ENCODE peak calls at places on chromosome 5, in seven cellular contexts. J is Panc1, U is GM23338, S is K562, L is SK-N-SH, X is HCT116, Z is A549. B is an unnamed sample.

GRCh38 chr5:118726891-118727290 is 261.5 kb downstream of the DTWD2 start:
- DNase-seq in J (no peak), U (no peak), X (no peak), S (no peak), Z (no peak), L (no peak), B (no peak)

GRCh38 chr5:76590027-76590426 is 33.2 kb downstream of the F2RL2 start:
- DNase-seq in J (no peak), Z (no peak), L (no peak), S (no peak), X (no peak), U (no peak), B (no peak)

GRCh38 chr5:73544429-73545402 is 20.7 kb downstream of the ANKRA2 start:
- DNase-seq in X (no peak), S (no peak), J (no peak), U (no peak), L (peak), Z (no peak), B (no peak)

GRCh38 chr5:39783756-39784421 is 359.1 kb upstream of the DAB2 start:
- DNase-seq in J (no peak), U (no peak), Z (no peak), L (no peak), X (no peak), S (no peak), B (no peak)

GRCh38 chr5:21817668-21818419 is 1035.3 kb downstream of the CDH12 start:
- DNase-seq in Z (no peak), U (peak), J (no peak), L (no peak), X (no peak), S (no peak), B (no peak)

GRCh38 chr5:116650964-116651363 is 76.3 kb upstream of the SEMA6A start:
- DNase-seq in J (no peak), Z (no peak), S (no peak), U (no peak), X (no peak), L (no peak), B (no peak)

GRCh38 chr5:6718161-6718681 is 5.0 kb downstream of the TENT4A start:
- DNase-seq in J (no peak), Z (no peak), X (no peak), L (no peak), U (no peak), S (no peak), B (no peak)

GRCh38 chr5:127562252-127562651 is 44.8 kb downstream of the PRRC1 start:
- DNase-seq in S (no peak), L (peak), Z (no peak), J (no peak), U (peak), X (no peak), B (peak)

GRCh38 chr5:118611332-118611945 is 376.9 kb downstream of the DTWD2 start:
- DNase-seq in Z (peak), X (peak), J (peak), S (peak), U (peak), L (peak), B (no peak)

GRCh38 chr5:64854855-64855254 is 86.1 kb downstream of the CWC27 start:
- DNase-seq in U (no peak), J (no peak), L (no peak), Z (no peak), X (no peak), S (no peak), B (no peak)

GRCh38 chr5:36370073-36370472 is 68.4 kb upstream of the RANBP3L start:
- DNase-seq in J (no peak), S (no peak), X (no peak), U (no peak), L (no peak), Z (no peak), B (no peak)

GRCh38 chr5:145324767-145325479 is 510.2 kb downstream of the PRELID2 start:
- DNase-seq in X (no peak), S (no peak), L (no peak), J (no peak), Z (no peak), U (no peak), B (no peak)

DNA sequence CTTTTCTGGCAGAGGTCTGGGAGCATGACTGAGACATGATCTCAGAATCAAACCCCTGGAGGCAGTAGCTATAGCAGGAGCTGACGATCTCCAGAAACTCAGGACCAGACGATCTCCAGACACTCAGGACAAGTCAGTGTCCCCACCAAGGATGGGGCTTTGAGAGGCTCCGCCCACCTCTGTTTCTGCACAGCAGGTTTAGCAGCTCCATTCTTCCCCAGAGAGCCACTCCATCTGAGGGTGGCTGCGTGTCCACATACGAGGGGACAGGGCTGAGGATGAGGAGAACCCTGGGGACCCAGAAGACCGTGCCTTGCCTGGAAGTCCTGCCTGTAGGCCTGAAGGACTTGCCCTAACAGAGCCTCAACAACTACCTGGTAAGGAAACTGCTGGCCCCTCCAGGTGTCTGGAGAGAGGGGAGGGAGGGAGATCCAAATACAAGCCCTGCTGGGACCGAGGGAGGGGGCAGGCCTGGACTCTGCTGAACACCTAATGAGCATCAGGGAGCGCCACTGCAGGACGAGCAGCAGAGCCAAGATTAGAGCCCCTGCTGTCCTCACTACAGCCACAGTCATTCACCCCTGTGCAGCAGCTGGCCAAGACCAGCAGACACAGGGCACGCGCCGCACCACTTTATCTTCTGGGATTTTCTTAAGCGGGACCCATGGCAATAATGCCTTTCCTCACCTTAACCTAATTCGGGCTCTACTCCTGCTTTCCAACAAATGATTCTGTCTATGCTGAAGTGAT is at the start of gene GABRP:
- DNase-seq in L (peak), J (no peak), U (no peak), Z (no peak), S (no peak), X (no peak), B (no peak)
- H3K27ac ChIP-seq in L (no peak), J (no peak), U (no peak), Z (no peak), S (no peak), X (no peak), B (no peak)

GRCh38 chr5:60161340-60161934 is 267.9 kb upstream of the PDE4D start:
- DNase-seq in J (peak), U (peak), L (peak), Z (peak), S (no peak), X (peak), B (no peak)
- TF ChIP-seq REST in J (no peak), U (no peak), L (no peak), Z (no peak), S (no peak), X (no peak), B (no peak)

DNA sequence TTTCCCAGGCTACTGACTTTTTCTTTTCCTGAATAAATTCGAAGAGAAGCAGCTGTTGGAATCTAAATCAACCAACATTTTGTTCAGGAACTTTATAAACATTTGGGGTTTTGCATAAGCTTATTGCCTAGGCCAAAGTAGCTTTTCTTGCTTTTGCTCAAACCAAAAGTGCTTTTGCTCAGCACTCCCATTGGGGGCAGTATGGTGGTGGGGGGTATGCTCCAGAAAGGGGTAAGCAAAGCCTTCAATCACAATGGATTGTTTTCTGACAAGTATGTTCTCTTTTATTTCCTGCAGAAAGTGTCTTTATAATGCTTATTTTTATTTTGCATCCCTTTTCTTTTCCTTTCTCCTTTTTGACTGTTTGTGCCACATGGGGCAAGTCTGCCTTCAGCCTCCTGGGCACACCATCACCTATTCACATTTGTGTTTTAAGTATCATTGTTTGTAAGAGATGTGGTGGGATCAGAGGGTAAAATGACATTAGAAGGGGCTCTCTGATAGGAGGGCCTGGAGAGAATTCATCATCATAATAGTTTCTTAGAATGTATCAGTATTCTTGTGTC is 86.0 kb downstream of the PRDM6 start:
- DNase-seq in X (no peak), J (no peak), S (no peak), Z (no peak), L (no peak), U (peak), B (no peak)
- TF ChIP-seq CTCF in X (peak), J (no peak), S (peak), Z (no peak), L (no peak), U (peak), B (no peak)

DNA sequence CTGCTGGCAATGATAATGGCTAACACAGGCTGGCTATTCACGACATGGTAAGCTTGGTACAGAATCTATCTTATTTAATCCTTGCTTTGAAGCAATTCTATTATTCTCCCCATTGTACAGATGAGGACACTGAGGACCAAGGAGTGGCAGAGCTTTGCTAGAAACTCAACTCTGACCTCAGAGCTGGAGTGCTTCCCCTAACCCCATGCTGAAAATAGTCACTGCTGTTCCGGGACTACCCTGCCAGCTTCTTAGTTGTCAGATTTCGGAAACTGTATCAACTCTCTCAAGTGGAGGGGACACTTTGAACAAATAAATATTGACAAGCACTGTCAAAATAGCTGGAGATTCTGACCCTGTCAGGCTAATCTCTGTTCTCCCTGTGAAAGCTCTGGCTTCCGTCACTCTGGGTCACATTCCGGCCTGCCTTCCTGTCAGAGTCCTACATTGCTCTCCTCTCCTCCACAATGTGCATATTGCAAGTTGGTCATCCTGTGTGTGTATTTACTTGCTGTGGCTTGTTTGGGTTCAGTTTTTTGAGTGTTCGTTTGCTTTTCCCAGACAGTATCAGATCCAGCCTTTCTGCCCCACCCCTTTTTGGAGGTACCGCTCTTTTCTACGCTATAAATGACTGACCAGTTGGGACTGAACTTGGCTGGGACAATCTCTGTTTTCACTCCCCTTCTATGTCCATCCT is 134.3 kb upstream of the MAP1B start:
- DNase-seq in J (no peak), L (no peak), S (no peak), Z (no peak), U (no peak), X (no peak), B (no peak)
- H3K27ac ChIP-seq in J (no peak), L (no peak), S (no peak), Z (peak), U (no peak), X (no peak), B (no peak)

GRCh38 chr5:149360262-149360661 is 2.4 kb downstream of the PCYOX1L start:
- DNase-seq in L (no peak), S (no peak), Z (no peak), J (no peak), U (no peak), X (no peak), B (no peak)

GRCh38 chr5:149358818-149359217 is 972 bp downstream of the PCYOX1L start:
- DNase-seq in S (no peak), J (no peak), Z (no peak), X (no peak), U (no peak), L (no peak), B (no peak)

GRCh38 chr5:149356391-149356790 is 1.5 kb upstream of the PCYOX1L start:
- DNase-seq in X (no peak), U (no peak), L (no peak), Z (no peak), J (no peak), S (no peak), B (no peak)

GRCh38 chr5:149357370-149358293 is at the start of gene PCYOX1L:
- DNase-seq in X (peak), L (peak), U (peak), J (peak), Z (peak), S (peak), B (peak)

DNA sequence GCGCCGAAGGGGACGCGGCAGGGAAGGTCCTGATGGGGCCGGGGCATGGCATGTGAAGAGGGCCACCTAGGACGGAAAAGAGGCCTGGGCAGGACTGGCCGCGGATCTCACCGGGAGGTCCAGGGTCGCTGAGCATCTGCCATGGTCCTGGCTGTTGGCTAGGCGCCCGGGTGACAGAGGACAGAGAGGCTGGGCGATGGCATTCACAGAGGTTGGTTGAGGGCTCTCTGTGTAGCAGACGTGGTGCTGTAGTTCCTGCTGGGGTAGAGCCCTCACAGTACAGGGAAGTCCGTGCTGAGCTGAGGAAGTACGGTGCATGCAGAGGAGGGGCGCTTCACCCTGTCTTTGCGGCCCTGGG is 427 bp downstream of the PCYOX1L start:
- DNase-seq in S (no peak), J (no peak), U (peak), L (peak), Z (no peak), X (no peak), B (peak)
- TF ChIP-seq REST in S (no peak), J (no peak), U (no peak), L (no peak), Z (no peak), X (no peak), B (no peak)

GRCh38 chr5:25544652-25545249 is 900.0 kb upstream of the CDH10 start:
- DNase-seq in X (peak), Z (peak), L (peak), J (peak), S (peak), U (peak), B (peak)
- TF ChIP-seq CTCF in X (peak), Z (peak), L (peak), J (peak), S (no peak), U (peak), B (peak)

DNA sequence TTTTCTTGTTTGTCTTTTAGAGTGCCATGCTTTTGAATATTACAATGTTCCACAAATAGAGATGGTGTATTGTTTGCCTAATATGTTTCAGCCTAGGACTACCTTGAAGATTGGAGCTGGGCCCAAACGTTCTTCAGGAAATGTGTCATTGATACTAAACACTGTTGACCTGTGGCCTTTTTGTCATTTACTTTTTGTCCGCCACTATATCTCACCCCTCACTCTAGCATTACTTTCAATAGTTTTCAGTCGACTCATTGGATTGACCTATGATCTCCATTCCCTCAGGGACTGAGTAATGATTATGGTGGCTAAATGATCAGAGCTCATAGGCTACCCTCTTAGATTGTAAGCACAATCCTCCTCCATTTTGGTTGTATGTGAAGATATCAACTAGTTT is 115.8 kb downstream of the NUDT12 start:
- DNase-seq in Z (no peak), X (no peak), J (no peak), S (no peak), U (no peak), L (no peak), B (no peak)
- H3K27ac ChIP-seq in Z (no peak), X (no peak), J (no peak), S (no peak), U (no peak), L (peak), B (no peak)

DNA sequence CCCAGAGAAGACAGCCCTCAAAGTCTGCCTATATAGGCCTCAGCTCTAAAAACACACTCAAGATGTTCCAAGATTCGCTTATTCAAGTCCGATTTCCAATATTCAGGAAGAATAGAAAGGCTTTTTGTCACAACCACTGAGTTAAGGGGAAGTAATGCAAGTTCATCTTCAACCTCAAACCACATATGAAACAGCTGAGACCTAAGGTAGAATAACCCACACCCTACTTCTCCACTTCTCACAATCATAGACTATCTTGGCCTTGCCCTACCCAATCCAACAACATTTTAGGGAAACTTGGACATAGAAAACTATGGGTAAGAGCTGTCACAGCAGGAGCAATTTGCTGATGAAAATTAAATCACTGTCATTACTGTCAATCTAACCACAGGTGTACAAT is 152.0 kb upstream of the LRRTM2 start:
- DNase-seq in Z (no peak), L (no peak), X (no peak), J (no peak), S (no peak), U (no peak), B (peak)
- TF ChIP-seq REST in Z (no peak), L (no peak), X (no peak), J (no peak), S (no peak), U (no peak), B (no peak)

DNA sequence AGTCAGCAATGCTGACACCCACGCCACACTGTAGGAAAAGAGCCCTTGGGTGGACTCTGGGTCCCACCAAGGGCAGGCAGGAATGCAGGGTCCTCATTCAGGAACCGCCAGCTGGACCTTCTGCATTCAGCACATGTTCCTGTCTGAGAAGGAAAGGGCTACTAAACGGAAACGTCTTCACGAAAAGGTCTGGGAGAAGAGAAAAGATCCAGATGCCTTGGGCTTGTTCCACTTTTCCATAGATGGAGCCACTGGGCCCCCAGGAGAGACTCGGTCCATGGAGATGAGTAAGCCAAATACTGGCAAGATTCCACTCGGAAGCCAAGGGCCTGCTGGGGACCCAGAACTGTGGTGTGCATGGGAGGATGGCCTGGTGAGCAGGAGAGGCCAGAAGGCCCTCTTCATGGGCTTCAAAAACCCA is 38.4 kb downstream of the LHFPL2 start:
- DNase-seq in X (no peak), L (no peak), Z (no peak), U (no peak), J (no peak), S (no peak), B (no peak)
- TF ChIP-seq CTCF in X (no peak), L (peak), Z (no peak), U (no peak), J (no peak), S (no peak), B (no peak)